ENCODE peak calls at places on chromosomes 12 and 14, in ten cellular contexts. O, I, C, A, J, K, E, X, H and L are unnamed samples.
A peak's percentile ranks its signal among the peaks of the same experiment; 100 is the strongest.

GRCh38 chr12:21925296-21925913 is 15.8 kb downstream of the ABCC9 start:
- DNase-seq in H (no peak), C (no peak), I (no peak), X (no peak), E (no peak), O (no peak), J (no peak), K (no peak), A (no peak), L (no peak)

GRCh38 chr14:28083456-28083855 is 683.1 kb upstream of the FOXG1 start:
- DNase-seq in J (no peak), X (no peak), K (no peak), A (no peak), C (peak; percentile 12), E (no peak), H (no peak), I (no peak), O (no peak), L (no peak)

GRCh38 chr14:73245401-73246325 is 8.4 kb downstream of the PAPLN start:
- DNase-seq in X (peak; percentile 53), A (peak; percentile 29), C (peak; percentile 49), I (peak; percentile 25), J (no peak), K (peak; percentile 74), O (peak; percentile 58), E (peak; percentile 29), H (peak; percentile 63), L (no peak)

GRCh38 chr14:61213930-61214329 is 67.2 kb downstream of the TMEM30B start:
- DNase-seq in H (no peak), A (no peak), J (no peak), K (no peak), I (no peak), O (no peak), X (no peak), E (no peak), C (no peak), L (no peak)

GRCh38 chr14:39665084-39665483 is 232.9 kb upstream of the FBXO33 start:
- DNase-seq in I (no peak), X (no peak), H (no peak), A (no peak), C (no peak), O (no peak), E (no peak), J (no peak), K (no peak), L (no peak)

GRCh38 chr12:76670776-76671175 is 93.1 kb upstream of the ZDHHC17 start:
- DNase-seq in A (no peak), O (no peak), H (no peak), X (no peak), C (peak; percentile 74), E (no peak), J (no peak), I (no peak), K (no peak), L (no peak)

GRCh38 chr12:96240251-96240650 is 46.1 kb downstream of the ELK3 start:
- DNase-seq in A (no peak), O (no peak), J (no peak), I (no peak), H (no peak), E (no peak), X (no peak), K (no peak), C (no peak), L (no peak)

GRCh38 chr12:67501362-67501761 is 147.2 kb upstream of the DYRK2 start:
- DNase-seq in C (no peak), A (no peak), J (no peak), K (no peak), E (no peak), H (no peak), X (no peak), O (no peak), I (no peak), L (no peak)

GRCh38 chr14:96634896-96635295 is 132.7 kb downstream of the PAPOLA start:
- DNase-seq in K (no peak), X (no peak), E (no peak), H (no peak), C (no peak), A (no peak), I (no peak), O (no peak), J (no peak), L (no peak)

GRCh38 chr12:42779186-42779859 is 189.8 kb upstream of the PRICKLE1 start:
- DNase-seq in O (no peak), A (no peak), C (no peak), X (no peak), H (no peak), J (no peak), K (no peak), I (no peak), E (no peak), L (no peak)

GRCh38 chr12:69064734-69065413 is 131.9 kb upstream of the CPM start:
- DNase-seq in I (no peak), E (no peak), K (no peak), C (no peak), H (no peak), O (no peak), J (no peak), X (no peak), A (no peak), L (no peak)

GRCh38 chr12:123363385-123363742 is 1.3 kb downstream of the SBNO1 start:
- DNase-seq in O (no peak), X (peak; percentile 10), J (no peak), E (no peak), C (peak; percentile 45), K (no peak), I (no peak), H (no peak), A (no peak), L (no peak)

GRCh38 chr14:44412858-44413569 is 94.1 kb downstream of the FSCB start:
- DNase-seq in E (no peak), H (no peak), X (no peak), O (no peak), I (no peak), J (no peak), K (no peak), A (no peak), C (no peak), L (no peak)

GRCh38 chr14:97382616-97383226 is 585.5 kb downstream of the VRK1 start:
- DNase-seq in A (no peak), X (no peak), E (no peak), C (no peak), K (no peak), H (no peak), J (no peak), O (no peak), I (no peak), L (no peak)

GRCh38 chr12:124240493-124240892 is 54.4 kb upstream of the RFLNA start:
- DNase-seq in J (no peak), C (peak; percentile 39), O (no peak), I (no peak), A (no peak), K (no peak), H (no peak), E (no peak), X (no peak), L (peak; percentile 75)

GRCh38 chr14:35355981-35356839 is 48.3 kb downstream of the NFKBIA start:
- DNase-seq in E (no peak), H (no peak), I (no peak), X (no peak), J (no peak), O (no peak), C (peak; percentile 71), K (no peak), A (no peak), L (no peak)

GRCh38 chr12:55073043-55074022 is 52.9 kb upstream of the OR9K2 start:
- DNase-seq in H (peak; percentile 87), E (peak; percentile 70), K (peak; percentile 49), I (peak; percentile 17), J (peak; percentile 37), C (peak; percentile 65), X (peak; percentile 82), A (peak; percentile 74), O (peak; percentile 56), L (peak; percentile 75)

GRCh38 chr12:90622431-90622830 is 332.5 kb downstream of the CCER1 start:
- DNase-seq in K (no peak), I (no peak), J (no peak), O (no peak), C (peak; percentile 47), X (no peak), H (no peak), E (no peak), A (no peak), L (peak; percentile 6)

GRCh38 chr12:101327054-101327453 is 47.1 kb downstream of the UTP20 start:
- DNase-seq in A (no peak), J (no peak), X (no peak), I (no peak), C (no peak), E (no peak), O (no peak), H (no peak), K (no peak), L (no peak)